ENCODE peak calls at places on chromosomes 1 and 21, in five cellular contexts. X, S, U, I and C are unnamed samples. For H3K27me3, the result is how much of the 10 kb centered on the place peaks cover.

GRCh38 chr1:174788981-174789380 is 210.8 kb upstream of the CACYBP start:
- DNase-seq in X (no peak), S (peak), U (no peak), I (no peak), C (no peak)

GRCh38 chr1:101112051-101112770 is 86.6 kb upstream of the DPH5 start:
- DNase-seq in X (peak), S (no peak), U (peak), I (peak), C (no peak)

GRCh38 chr1:109226078-109226445 is 12.3 kb downstream of the SARS1 start:
- DNase-seq in X (no peak), S (no peak), U (no peak), I (no peak), C (no peak)

GRCh38 chr1:41390171-41390570 is 28.9 kb downstream of the FOXO6 start:
- DNase-seq in X (no peak), S (no peak), U (no peak), I (no peak), C (no peak)

GRCh38 chr1:203072911-203073310 is 12.9 kb downstream of the MYOG start:
- DNase-seq in X (no peak), S (no peak), U (no peak), I (peak), C (peak)

GRCh38 chr1:42743302-42744029 is 3.4 kb upstream of the CLDN19 start:
- DNase-seq in X (no peak), S (no peak), U (no peak), I (no peak), C (no peak)

GRCh38 chr1:52368383-52369172 is 2.6 kb upstream of the CC2D1B start:
- DNase-seq in X (no peak), S (peak), U (peak), I (no peak), C (peak)

GRCh38 chr1:12617901-12618660 is at the start of gene DHRS3:
- DNase-seq in X (peak), S (peak), U (peak), I (peak), C (peak)

GRCh38 chr1:97632776-97633175 is 288.1 kb downstream of the DPYD start:
- DNase-seq in X (no peak), S (peak), U (no peak), I (no peak), C (no peak)

GRCh38 chr1:89890085-89890754 is 69.4 kb downstream of the LRRC8D start:
- DNase-seq in X (no peak), S (peak), U (no peak), I (no peak), C (peak)

GRCh38 chr21:32888971-32889370 is 117.4 kb upstream of the PAXBP1 start:
- DNase-seq in X (no peak), S (no peak), U (no peak), I (no peak), C (no peak)
- H3K27me3 ChIP-seq in X (under half), S (under half), U (under half), I (under half), C (under half)

GRCh38 chr1:6208723-6209660 is 3.1 kb downstream of the RNF207 start:
- DNase-seq in X (no peak), S (peak), U (peak), I (no peak), C (peak)

GRCh38 chr1:6207921-6208320 is 2.0 kb downstream of the RNF207 start:
- DNase-seq in X (no peak), S (no peak), U (no peak), I (no peak), C (no peak)

GRCh38 chr1:6211731-6212130 is 5.8 kb downstream of the RNF207 start:
- DNase-seq in X (no peak), S (no peak), U (no peak), I (no peak), C (no peak)

GRCh38 chr1:6210606-6211355 is 4.9 kb downstream of the RNF207 start:
- DNase-seq in X (no peak), S (no peak), U (no peak), I (no peak), C (no peak)

GRCh38 chr1:6209661-6210605 is 4.0 kb downstream of the RNF207 start:
- DNase-seq in X (no peak), S (no peak), U (no peak), I (no peak), C (peak)
- H3K4me3 ChIP-seq in X (peak), S (no peak), U (peak), I (no peak), C (peak)

GRCh38 chr1:181593042-181593441 is 109.7 kb downstream of the CACNA1E start:
- DNase-seq in X (no peak), S (no peak), U (no peak), I (no peak), C (no peak)
- H3K27me3 ChIP-seq in X (under half), S (under half), U (under half), I (under half), C (under half)

GRCh38 chr1:209586341-209586740 is 2.8 kb downstream of the CAMK1G start:
- DNase-seq in X (no peak), S (no peak), U (no peak), I (no peak), C (no peak)
- H3K4me3 ChIP-seq in X (no peak), S (no peak), U (no peak), I (no peak), C (no peak)

DNA sequence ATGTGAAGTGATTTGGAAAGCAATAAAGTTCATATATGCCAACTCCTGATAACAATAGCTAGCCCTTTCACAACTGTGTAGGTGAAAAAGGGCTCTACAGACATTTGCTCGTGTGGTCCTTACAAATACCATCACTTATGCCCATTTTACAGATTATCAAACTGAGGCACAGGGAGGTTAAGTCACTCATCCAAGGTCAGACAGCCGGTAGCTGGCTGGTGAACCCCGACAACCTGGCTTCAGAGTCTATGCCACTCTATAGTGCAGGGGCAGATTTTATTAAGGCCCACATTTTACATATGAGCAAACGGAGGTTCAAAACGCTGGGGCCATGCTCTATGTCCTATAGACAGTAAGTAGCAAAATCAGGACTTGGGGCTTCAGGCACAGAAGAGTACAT is 280.5 kb downstream of the RRAGC start:
- DNase-seq in X (no peak), S (no peak), U (no peak), I (peak), C (no peak)
- H3K27me3 ChIP-seq in X (under half), S (under half), U (under half), I (under half), C (under half)

GRCh38 chr1:7679159-7679872 is 91.8 kb upstream of the VAMP3 start:
- DNase-seq in X (no peak), S (no peak), U (peak), I (no peak), C (no peak)
- H3K4me3 ChIP-seq in X (peak), S (no peak), U (peak), I (no peak), C (no peak)

GRCh38 chr1:205410581-205411298 is 11.1 kb downstream of the LEMD1 start:
- DNase-seq in X (no peak), S (no peak), U (no peak), I (no peak), C (peak)
- H3K27me3 ChIP-seq in X (under half), S (under half), U (under half), I (under half), C (under half)

GRCh38 chr1:20481158-20481617 is 4.8 kb downstream of the CAMK2N1 start:
- DNase-seq in X (no peak), S (peak), U (no peak), I (no peak), C (no peak)
- H3K4me3 ChIP-seq in X (no peak), S (no peak), U (no peak), I (no peak), C (no peak)

DNA sequence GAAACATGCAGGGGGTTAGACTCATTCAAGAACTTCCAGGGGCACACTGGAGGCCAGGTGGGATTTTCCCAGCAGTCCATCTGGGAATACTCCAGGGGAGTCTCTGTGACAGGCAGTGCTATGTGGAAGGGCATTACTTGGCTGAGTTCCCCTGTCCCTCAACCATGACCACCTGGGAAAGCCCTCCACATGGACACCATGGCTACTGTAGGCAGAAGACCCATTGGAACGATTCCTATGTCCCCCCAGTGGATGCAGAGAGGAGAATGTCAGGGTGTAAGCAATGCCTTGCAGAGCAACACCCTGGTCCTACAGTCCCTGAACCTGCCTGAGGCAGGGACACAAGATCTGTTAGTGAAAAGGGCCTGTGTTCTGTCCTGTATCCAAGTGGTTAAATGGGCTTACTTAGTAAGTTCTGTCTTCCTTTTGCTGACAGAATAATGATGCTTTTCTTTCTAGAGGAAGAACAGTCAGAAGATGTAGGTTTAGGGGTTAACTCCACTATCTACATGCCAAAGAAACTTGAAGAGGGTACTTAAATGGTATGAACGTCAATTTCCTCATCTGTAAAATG is 13.4 kb downstream of the SLAMF1 start:
- DNase-seq in X (no peak), S (no peak), U (no peak), I (no peak), C (no peak)
- H3K27me3 ChIP-seq in X (under half), S (under half), U (under half), I (under half), C (under half)